ENCODE peak calls at places on chromosome 2, in six cellular contexts. P is naive thymus-derived CD4-positive, alpha-beta T cell; K is fibroblast of lung; U is upper lobe of right lung; R is neural progenitor cell; C is BE2C. Y is an unnamed sample.
A peak's percentile ranks its signal among the peaks of the same experiment; 100 is the strongest.

GRCh38 chr2:152497481-152498052 is 162.6 kb downstream of the FMNL2 start:
- DNase-seq in P (no peak), K (peak; percentile 37), U (no peak), R (no peak), C (peak; percentile 49), Y (peak; percentile 65)

GRCh38 chr2:130374587-130375290 is 18.9 kb downstream of the PTPN18 start:
- DNase-seq in P (no peak), K (no peak), R (no peak), C (no peak), U (no peak), Y (no peak)

GRCh38 chr2:178152033-178152432 is 39.8 kb downstream of the RBM45 start:
- DNase-seq in C (no peak), P (no peak), R (no peak), K (peak; percentile 59), U (no peak), Y (no peak)

GRCh38 chr2:51866361-51866760 is 834.4 kb upstream of the NRXN1 start:
- DNase-seq in K (peak; percentile 55), C (no peak), P (no peak), R (no peak), U (no peak), Y (no peak)

GRCh38 chr2:140842110-140842509 is 1288.7 kb downstream of the LRP1B start:
- DNase-seq in P (no peak), K (no peak), C (no peak), R (no peak), U (no peak), Y (no peak)

GRCh38 chr2:17621781-17622180 is 81.3 kb downstream of the VSNL1 start:
- DNase-seq in C (no peak), P (no peak), U (no peak), K (peak; percentile 52), R (no peak), Y (no peak)

GRCh38 chr2:8684885-8685696 is 3.2 kb downstream of the ID2 start:
- DNase-seq in R (peak; percentile 77), C (peak; percentile 70), K (peak; percentile 15), U (peak; percentile 87), P (peak; percentile 39), Y (no peak)

GRCh38 chr2:207012461-207012860 is 73.1 kb downstream of the CPO start:
- DNase-seq in P (no peak), C (no peak), U (no peak), R (no peak), K (peak; percentile 18), Y (no peak)

GRCh38 chr2:30373881-30374302 is 73.2 kb upstream of the LCLAT1 start:
- DNase-seq in K (peak; percentile 52), R (no peak), U (no peak), P (no peak), C (no peak), Y (no peak)

GRCh38 chr2:65204461-65205230 is 23.0 kb upstream of the ACTR2 start:
- DNase-seq in P (no peak), C (peak; percentile 8), U (no peak), K (peak; percentile 25), R (no peak), Y (no peak)

DNA sequence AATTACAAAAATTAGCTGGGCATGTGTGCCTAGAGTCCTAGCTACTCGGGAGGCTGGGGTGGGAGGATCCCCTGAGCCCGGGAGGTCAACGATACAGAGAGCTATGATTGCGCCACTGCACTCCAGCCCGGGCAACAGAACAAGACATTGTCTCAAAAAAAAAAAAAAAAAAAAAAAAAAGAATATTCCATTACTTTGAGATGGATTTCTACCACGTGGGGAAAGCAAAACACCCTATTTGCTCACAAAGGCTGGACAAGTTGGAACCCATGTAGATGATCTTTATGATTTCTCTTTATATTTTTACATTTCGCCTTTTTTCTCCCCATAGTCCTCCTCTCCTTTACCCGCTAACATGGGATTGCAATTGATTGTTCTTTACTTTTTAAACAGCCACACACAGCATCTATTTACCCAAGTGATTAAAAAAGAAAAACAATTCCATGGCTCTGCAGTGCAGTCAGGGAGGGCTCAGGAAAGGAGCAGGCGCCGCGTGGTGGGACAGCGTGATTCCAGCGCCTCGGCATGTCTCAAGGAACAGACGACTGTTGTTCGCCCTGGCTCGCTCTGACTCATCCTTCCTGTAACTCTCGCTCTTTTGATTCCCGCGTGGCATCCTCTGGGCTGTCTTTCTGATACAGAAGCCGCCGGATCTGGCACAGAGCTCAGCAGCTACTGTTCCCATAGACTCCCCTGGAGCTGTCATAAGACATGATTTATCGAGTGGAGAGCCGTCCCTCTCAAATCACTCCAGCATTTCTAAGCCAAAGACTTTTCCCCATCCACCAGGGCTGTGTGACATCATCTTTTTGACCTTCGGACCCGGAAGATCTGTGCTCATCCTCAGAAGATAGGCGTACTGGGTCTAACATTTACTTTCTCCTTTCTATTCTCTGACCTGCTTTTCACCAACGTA is 230.4 kb upstream of the AGAP1 start:
- DNase-seq in U (peak; percentile 68), R (peak; percentile 34), C (peak; percentile 77), P (no peak), K (peak; percentile 83), Y (no peak)
- H3K27me3 ChIP-seq in U (no peaks in the 10 kb centered on the region), R (no peaks in the 10 kb centered on the region), C (no peaks in the 10 kb centered on the region), P (no peaks in the 10 kb centered on the region), K (no peaks in the 10 kb centered on the region), Y (no peaks in the 10 kb centered on the region)

GRCh38 chr2:237364655-237365054 is 49.3 kb downstream of the COL6A3 start:
- DNase-seq in K (no peak), R (no peak), C (no peak), P (no peak), U (no peak), Y (no peak)
- H3K4me3 ChIP-seq in K (no peak overlapping the region), R (no peak overlapping the region), C (no peak overlapping the region), P (no peak overlapping the region), U (no peak overlapping the region), Y (no peak overlapping the region)

GRCh38 chr2:89767581-89768435 is 1076.3 kb downstream of the RPIA start:
- DNase-seq in R (no peak), P (no peak), C (no peak), K (no peak), U (peak; percentile 64), Y (no peak)
- H3K27me3 ChIP-seq in R (no peaks in the 10 kb centered on the region), P (peaks cover 5% of the 10 kb centered on the region), C (peaks cover 24% of the 10 kb centered on the region), K (no peaks in the 10 kb centered on the region), U (peaks cover 27% of the 10 kb centered on the region), Y (peaks cover 13% of the 10 kb centered on the region)

GRCh38 chr2:42106257-42106816 is 58.5 kb downstream of the PKDCC start:
- DNase-seq in K (no peak), R (no peak), P (no peak), U (no peak), C (no peak), Y (no peak)
- H3K4me3 ChIP-seq in K (no peak overlapping the region), R (no peak overlapping the region), P (peak overlapping the region; percentile 43), U (peak overlapping the region; percentile 6), C (no peak overlapping the region), Y (no peak overlapping the region)

GRCh38 chr2:69685321-69686048 is 41.9 kb upstream of the AAK1 start:
- DNase-seq in C (no peak), R (no peak), K (peak; percentile 41), U (no peak), P (no peak), Y (peak; percentile 31)

GRCh38 chr2:69689466-69689865 is 45.9 kb upstream of the AAK1 start:
- DNase-seq in K (no peak), P (no peak), C (no peak), R (no peak), U (no peak), Y (no peak)

GRCh38 chr2:69689969-69690368 is 46.4 kb upstream of the AAK1 start:
- DNase-seq in K (no peak), C (no peak), U (no peak), R (no peak), P (no peak), Y (no peak)

GRCh38 chr2:69688212-69688611 is 44.7 kb upstream of the AAK1 start:
- DNase-seq in C (no peak), P (no peak), R (no peak), K (no peak), U (no peak), Y (no peak)

DNA sequence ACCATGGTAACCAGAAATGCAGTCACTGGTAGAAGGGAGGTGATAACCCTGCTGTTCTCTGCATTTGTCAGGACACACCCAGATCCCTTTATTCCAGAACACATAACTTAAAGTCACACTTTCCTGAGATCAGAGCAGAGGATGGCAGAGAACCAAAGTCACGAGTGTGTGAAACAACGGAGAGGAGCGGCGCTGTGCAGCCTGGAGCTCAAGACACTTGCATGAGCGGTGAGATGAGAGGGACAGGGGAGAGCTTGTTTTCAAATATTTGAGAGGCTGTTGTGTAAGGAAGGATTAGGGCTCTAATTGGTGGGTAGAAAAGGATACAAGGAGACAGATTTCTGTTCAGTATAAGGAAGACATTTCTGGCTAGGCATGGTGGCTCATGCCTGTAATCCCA is 43.3 kb upstream of the AAK1 start:
- DNase-seq in K (no peak), R (no peak), C (no peak), U (no peak), P (no peak), Y (no peak)
- H3K27me3 ChIP-seq in K (no peaks in the 10 kb centered on the region), R (no peaks in the 10 kb centered on the region), C (no peaks in the 10 kb centered on the region), U (no peaks in the 10 kb centered on the region), P (no peaks in the 10 kb centered on the region), Y (no peaks in the 10 kb centered on the region)

DNA sequence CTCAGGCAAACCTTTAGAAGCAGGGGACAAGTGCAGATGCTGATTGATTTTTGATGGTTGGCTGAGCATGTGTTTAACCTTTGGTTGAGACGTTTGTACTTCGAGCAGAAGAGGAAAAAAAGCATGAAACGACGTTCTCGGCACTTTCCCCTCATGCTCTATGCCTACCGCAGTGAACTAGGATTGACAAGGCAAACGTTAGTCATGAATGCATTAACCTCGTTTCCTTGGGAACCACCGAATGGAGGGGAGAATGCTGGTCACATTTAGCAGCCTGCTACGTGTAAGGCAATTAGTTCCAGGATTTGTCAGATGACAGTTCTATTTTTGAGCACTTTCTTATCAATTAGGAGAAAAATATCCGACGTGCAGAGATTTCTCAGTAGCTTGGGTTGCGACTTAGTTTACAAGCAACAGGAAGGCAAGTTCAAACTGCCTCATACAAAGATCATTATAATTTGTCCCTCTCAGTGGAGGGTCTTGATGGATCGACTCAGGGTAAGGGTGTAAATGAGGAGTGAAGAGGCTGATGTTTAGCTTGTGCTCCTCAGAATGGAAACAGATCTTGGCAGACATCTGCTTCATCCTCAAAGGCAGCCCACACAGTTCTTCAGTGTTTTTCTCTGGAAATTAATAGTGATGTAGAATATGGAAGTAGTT is 47.4 kb upstream of the GPR45 start:
- DNase-seq in U (no peak), P (no peak), K (no peak), C (no peak), R (no peak), Y (no peak)
- H3K4me3 ChIP-seq in U (no peak overlapping the region), P (no peak overlapping the region), K (no peak overlapping the region), C (no peak overlapping the region), R (no peak overlapping the region), Y (no peak overlapping the region)